ENCODE peak calls at places on chromosomes 13 and 19, in eight cellular contexts. W is heart right ventricle, L is NCI-H1694 treated with DMSO at 0.1 percent for 48 hours, N is MG63, J is A549, P is M059J, G is GM23338, F is globus pallidus. T is an unnamed sample.

GRCh38 chr19:49064029-49064629 is 489 bp downstream of the NTF4 start:
- DNase-seq in G (peak), N (no peak), P (no peak), W (no peak), L (no peak), F (no peak), J (no peak), T (no peak)

GRCh38 chr13:30429721-30430694 is 7.7 kb downstream of the UBE2L5 start:
- DNase-seq in L (no peak), G (no peak), N (peak), F (no peak), P (peak), W (no peak), J (peak), T (no peak)

GRCh38 chr13:32425158-32425557 is 2.8 kb downstream of the N4BP2L1 start:
- DNase-seq in F (no peak), G (no peak), W (no peak), N (no peak), L (no peak), J (no peak), P (no peak), T (no peak)

GRCh38 chr19:39823693-39824092 is 10.3 kb downstream of the DYRK1B start:
- DNase-seq in W (no peak), N (no peak), L (no peak), P (no peak), G (peak), J (no peak), F (no peak), T (no peak)

GRCh38 chr19:39135701-39136100 is 10.1 kb downstream of the PAK4 start:
- DNase-seq in J (no peak), W (no peak), F (no peak), N (no peak), G (no peak), L (no peak), P (no peak), T (no peak)

GRCh38 chr13:86608739-86609138 is 809.5 kb upstream of the SLITRK6 start:
- DNase-seq in J (no peak), N (no peak), F (no peak), W (no peak), G (no peak), L (no peak), P (no peak), T (no peak)

GRCh38 chr19:14416743-14417214 is 2.4 kb downstream of the DDX39A start:
- DNase-seq in G (no peak), N (no peak), F (no peak), J (no peak), P (no peak), L (no peak), W (no peak), T (no peak)

GRCh38 chr19:2462635-2463421 is 6.1 kb upstream of the LMNB2 start:
- DNase-seq in P (peak), N (peak), W (peak), J (peak), L (no peak), F (peak), G (peak), T (peak)

GRCh38 chr13:33119886-33120543 is 103.8 kb downstream of the KL start:
- DNase-seq in L (no peak), G (no peak), P (peak), N (peak), W (no peak), J (peak), F (no peak), T (no peak)

GRCh38 chr19:58002384-58003152 is at the start of gene ZNF606:
- DNase-seq in F (peak), J (peak), W (peak), P (peak), L (peak), N (peak), G (peak), T (peak)